ENCODE peak calls at places on chromosomes 2 and 18, in nine cellular contexts. Y is lower lobe of right lung; G is stimulated activated CD4-positive, alpha-beta T cell treated with anti-CD3 and anti-CD28 coated beads, TNF-alpha, amount 100 ng/mL, for 4 hours; V is left kidney; T is NCI-H2171 treated with DMSO at 0.1 percent for 48 hours; O is lower leg skin; K is GM10248; M is activated CD4-positive, CD25-positive, alpha-beta regulatory T cell; D is HCEC 1CT. X is an unnamed sample.

GRCh38 chr2:164840458-164840929 is 1.1 kb downstream of the COBLL1 start:
- DNase-seq in T (peak; percentile 89), V (peak; percentile 62), K (no peak), M (no peak), D (no peak), O (peak; percentile 51), Y (peak; percentile 79), G (no peak), X (peak; percentile 69)

GRCh38 chr2:108988796-108989713 is at the start of gene EDAR:
- DNase-seq in O (no peak), M (peak; percentile 9), K (peak; percentile 63), D (no peak), T (peak; percentile 31), G (no peak), Y (no peak), V (peak; percentile 94), X (peak; percentile 50)

GRCh38 chr2:183605440-183605839 is 481.2 kb downstream of the NUP35 start:
- DNase-seq in V (no peak), Y (no peak), O (no peak), D (no peak), M (no peak), K (no peak), T (no peak), G (no peak), X (no peak)

GRCh38 chr18:49227456-49227855 is 233.0 kb downstream of the DYM start:
- DNase-seq in M (peak; percentile 6), V (no peak), D (no peak), K (no peak), O (no peak), G (no peak), Y (no peak), T (no peak), X (no peak)

GRCh38 chr2:26566081-26566375 is 75.1 kb downstream of the CIB4 start:
- DNase-seq in T (no peak), K (no peak), O (no peak), D (no peak), Y (no peak), G (no peak), M (no peak), V (no peak), X (no peak)

GRCh38 chr2:144414324-144414845 is 105.5 kb downstream of the ZEB2 start:
- DNase-seq in Y (peak; percentile 75), K (peak; percentile 11), O (peak; percentile 43), D (peak; percentile 98), G (no peak), V (no peak), M (no peak), T (no peak), X (no peak)

GRCh38 chr18:69217271-69217670 is 183.4 kb upstream of the DOK6 start:
- DNase-seq in T (peak; percentile 83), Y (no peak), V (peak; percentile 71), M (no peak), O (no peak), G (no peak), D (no peak), K (no peak), X (no peak)

GRCh38 chr2:102753563-102754159 is 8.2 kb upstream of the TMEM182 start:
- DNase-seq in M (no peak), O (no peak), Y (no peak), G (no peak), D (peak; percentile 55), T (peak; percentile 61), V (peak; percentile 65), K (peak; percentile 22), X (peak; percentile 43)

GRCh38 chr2:235842941-235843340 is 325.2 kb downstream of the GBX2 start:
- DNase-seq in T (no peak), O (no peak), K (no peak), D (no peak), M (no peak), Y (no peak), V (no peak), G (no peak), X (no peak)

GRCh38 chr18:13112982-13113381 is 105.6 kb upstream of the LDLRAD4 start:
- DNase-seq in V (peak; percentile 92), T (no peak), M (no peak), O (no peak), Y (no peak), G (no peak), K (no peak), D (peak; percentile 15), X (peak; percentile 71)

GRCh38 chr2:227154976-227155375 is 9.0 kb downstream of the COL4A4 start:
- DNase-seq in K (no peak), O (no peak), G (no peak), M (no peak), D (peak; percentile 69), Y (no peak), T (no peak), V (no peak), X (no peak)

GRCh38 chr2:166382-166781 is 97.5 kb downstream of the SH3YL1 start:
- DNase-seq in O (no peak), Y (no peak), D (no peak), T (no peak), V (no peak), K (no peak), M (no peak), G (no peak), X (no peak)

GRCh38 chr2:104939570-104940235 is 85.8 kb downstream of the POU3F3 start:
- DNase-seq in V (peak; percentile 75), M (no peak), O (no peak), Y (no peak), K (no peak), T (no peak), D (no peak), G (no peak), X (no peak)

GRCh38 chr2:190053426-190053825 is 9.1 kb downstream of the MSTN start:
- DNase-seq in O (no peak), T (no peak), K (no peak), G (no peak), M (no peak), Y (no peak), V (no peak), D (no peak), X (no peak)

GRCh38 chr2:239704737-239705136 is 303.9 kb upstream of the HDAC4 start:
- DNase-seq in D (no peak), Y (no peak), K (no peak), G (no peak), M (no peak), O (no peak), V (no peak), T (no peak), X (no peak)

GRCh38 chr2:118527571-118527970 is 319.9 kb downstream of the EN1 start:
- DNase-seq in D (no peak), G (no peak), O (no peak), T (no peak), V (peak; percentile 29), K (no peak), Y (no peak), M (no peak), X (no peak)

GRCh38 chr2:1193801-1194200 is 219.5 kb upstream of the TPO start:
- DNase-seq in T (no peak), Y (no peak), O (no peak), G (no peak), V (no peak), D (no peak), M (no peak), K (no peak), X (no peak)

GRCh38 chr2:240791821-240792657 is 28.0 kb downstream of the KIF1A start:
- DNase-seq in V (peak; percentile 91), G (no peak), T (no peak), M (no peak), O (no peak), Y (no peak), D (no peak), K (no peak), X (no peak)

GRCh38 chr18:37550118-37550875 is 15.3 kb downstream of the CELF4 start:
- DNase-seq in D (no peak), V (no peak), K (no peak), M (no peak), T (no peak), O (no peak), Y (no peak), G (no peak), X (no peak)

GRCh38 chr18:56639094-56639361 is 636 bp upstream of the TXNL1 start:
- DNase-seq in G (no peak), T (peak; percentile 66), Y (no peak), D (no peak), V (peak; percentile 31), O (no peak), K (no peak), M (no peak), X (no peak)